ENCODE peak calls at places on chromosomes 7 and 10, in ten cellular contexts. V, H, A, P, R, O, K, S, Z and T are unnamed samples.

GRCh38 chr7:102390697-102391484 is 5.3 kb upstream of the PRKRIP1 start:
- DNase-seq in V (peak), H (peak), A (peak), P (peak), R (peak), O (peak), K (peak), S (peak), Z (peak), T (peak)

GRCh38 chr7:38335123-38335489 is 61.7 kb upstream of the TARP start:
- DNase-seq in V (no peak), H (no peak), A (no peak), P (peak), R (no peak), O (no peak), K (no peak), S (no peak), Z (no peak), T (no peak)

GRCh38 chr10:124719213-124719851 is 24.8 kb downstream of the FAM53B start:
- DNase-seq in V (peak), H (peak), A (peak), P (peak), R (peak), O (peak), K (peak), S (no peak), Z (no peak), T (peak)

GRCh38 chr7:40874756-40875155 is 740.0 kb downstream of the SUGCT start:
- DNase-seq in V (no peak), H (no peak), A (no peak), P (no peak), R (no peak), O (no peak), K (no peak), S (no peak), Z (no peak), T (no peak)

GRCh38 chr10:88114368-88114767 is 250.9 kb downstream of the PTEN start:
- DNase-seq in V (no peak), H (peak), A (no peak), P (peak), R (no peak), O (no peak), K (no peak), S (no peak), Z (peak), T (no peak)

GRCh38 chr7:139566075-139566474 is 42.6 kb downstream of the CLEC2L start:
- DNase-seq in V (no peak), H (no peak), A (no peak), P (no peak), R (no peak), O (no peak), K (no peak), S (no peak), Z (no peak), T (no peak)

GRCh38 chr10:649798-650690 is 39.4 kb downstream of the DIP2C start:
- DNase-seq in V (no peak), H (no peak), A (peak), P (no peak), R (no peak), O (peak), K (no peak), S (no peak), Z (peak), T (no peak)

GRCh38 chr10:88389456-88389855 is 193.7 kb downstream of the RNLS start:
- DNase-seq in V (peak), H (peak), A (no peak), P (peak), R (no peak), O (no peak), K (peak), S (no peak), Z (peak), T (no peak)

GRCh38 chr10:70812814-70813213 is 2.9 kb upstream of the SGPL1 start:
- DNase-seq in V (no peak), H (no peak), A (no peak), P (no peak), R (no peak), O (no peak), K (no peak), S (no peak), Z (no peak), T (no peak)

GRCh38 chr10:129658673-129659072 is 191.6 kb downstream of the MGMT start:
- DNase-seq in V (no peak), H (no peak), A (no peak), P (no peak), R (no peak), O (no peak), K (no peak), S (no peak), Z (no peak), T (no peak)

GRCh38 chr7:113015038-113015645 is 71.5 kb downstream of the GPR85 start:
- DNase-seq in V (no peak), H (no peak), A (no peak), P (no peak), R (no peak), O (no peak), K (peak), S (no peak), Z (no peak), T (no peak)

GRCh38 chr10:14569274-14570060 is 205.2 kb downstream of the FAM107B start:
- DNase-seq in V (peak), H (peak), A (no peak), P (peak), R (no peak), O (no peak), K (no peak), S (no peak), Z (peak), T (no peak)

GRCh38 chr7:30659312-30659711 is 22.9 kb downstream of the CRHR2 start:
- DNase-seq in V (no peak), H (no peak), A (no peak), P (peak), R (no peak), O (peak), K (peak), S (no peak), Z (no peak), T (peak)

GRCh38 chr7:31919678-31920369 is 150.4 kb downstream of the PDE1C start:
- DNase-seq in V (no peak), H (no peak), A (no peak), P (no peak), R (no peak), O (no peak), K (no peak), S (no peak), Z (no peak), T (no peak)

GRCh38 chr7:48099781-48100180 is 10.7 kb downstream of the UPP1 start:
- DNase-seq in V (no peak), H (no peak), A (no peak), P (no peak), R (no peak), O (no peak), K (no peak), S (no peak), Z (no peak), T (no peak)

GRCh38 chr10:119270893-119271361 is 63.6 kb downstream of the GRK5 start:
- DNase-seq in V (peak), H (no peak), A (peak), P (peak), R (no peak), O (no peak), K (no peak), S (peak), Z (peak), T (peak)

GRCh38 chr7:139181404-139181803 is 49.6 kb upstream of the UBN2 start:
- DNase-seq in V (no peak), H (no peak), A (no peak), P (no peak), R (no peak), O (no peak), K (no peak), S (no peak), Z (no peak), T (no peak)

GRCh38 chr10:88849224-88849623 is 2.4 kb downstream of the ANKRD22 start:
- DNase-seq in V (no peak), H (no peak), A (no peak), P (no peak), R (no peak), O (no peak), K (peak), S (no peak), Z (no peak), T (no peak)

GRCh38 chr7:157576415-157576814 is 239.6 kb downstream of the DNAJB6 start:
- DNase-seq in V (peak), H (peak), A (peak), P (peak), R (no peak), O (no peak), K (no peak), S (peak), Z (no peak), T (peak)

GRCh38 chr7:77913977-77914607 is 115.5 kb downstream of the PHTF2 start:
- DNase-seq in V (no peak), H (no peak), A (no peak), P (no peak), R (no peak), O (no peak), K (no peak), S (no peak), Z (no peak), T (no peak)

GRCh38 chr10:77104459-77104980 is 533.1 kb downstream of the KCNMA1 start:
- DNase-seq in V (no peak), H (no peak), A (peak), P (peak), R (no peak), O (peak), K (peak), S (no peak), Z (no peak), T (no peak)

GRCh38 chr7:24341677-24342076 is 57.7 kb downstream of the NPY start:
- DNase-seq in V (no peak), H (no peak), A (no peak), P (no peak), R (no peak), O (no peak), K (no peak), S (no peak), Z (no peak), T (no peak)

GRCh38 chr7:159114096-159114495 is 30.6 kb downstream of the VIPR2 start:
- DNase-seq in V (no peak), H (no peak), A (no peak), P (no peak), R (no peak), O (no peak), K (no peak), S (peak), Z (no peak), T (no peak)

GRCh38 chr7:101882595-101883564 is 65.5 kb downstream of the CUX1 start:
- DNase-seq in V (no peak), H (no peak), A (peak), P (peak), R (no peak), O (peak), K (peak), S (no peak), Z (peak), T (peak)

GRCh38 chr7:99001482-99002145 is 123.3 kb downstream of the TRRAP start:
- DNase-seq in V (no peak), H (no peak), A (no peak), P (no peak), R (no peak), O (no peak), K (no peak), S (no peak), Z (no peak), T (no peak)

GRCh38 chr7:435518-436366 is 83.9 kb downstream of the PDGFA start:
- DNase-seq in V (no peak), H (no peak), A (no peak), P (no peak), R (no peak), O (peak), K (peak), S (peak), Z (no peak), T (no peak)

GRCh38 chr7:82294258-82294855 is 149.2 kb downstream of the CACNA2D1 start:
- DNase-seq in V (no peak), H (no peak), A (no peak), P (no peak), R (no peak), O (no peak), K (no peak), S (no peak), Z (no peak), T (no peak)

GRCh38 chr10:77643795-77644468 is 6.3 kb upstream of the KCNMA1 start:
- DNase-seq in V (no peak), H (no peak), A (no peak), P (peak), R (no peak), O (no peak), K (peak), S (no peak), Z (no peak), T (no peak)

GRCh38 chr7:56078196-56078595 is 14.1 kb downstream of the SUMF2 start:
- DNase-seq in V (no peak), H (no peak), A (peak), P (no peak), R (no peak), O (no peak), K (no peak), S (no peak), Z (no peak), T (peak)

GRCh38 chr7:99221866-99222265 is 14.0 kb upstream of the KPNA7 start:
- DNase-seq in V (no peak), H (no peak), A (no peak), P (no peak), R (no peak), O (peak), K (no peak), S (no peak), Z (no peak), T (peak)

GRCh38 chr10:28202941-28203352 is 99.9 kb downstream of the MPP7 start:
- DNase-seq in V (no peak), H (no peak), A (no peak), P (peak), R (no peak), O (peak), K (no peak), S (no peak), Z (no peak), T (no peak)

GRCh38 chr7:80618105-80618504 is 20.3 kb upstream of the CD36 start:
- DNase-seq in V (no peak), H (no peak), A (no peak), P (no peak), R (no peak), O (no peak), K (no peak), S (no peak), Z (no peak), T (no peak)
- H3K27ac ChIP-seq in V (no peak), H (no peak), A (no peak), P (peak), R (no peak), O (no peak), K (no peak), S (peak), Z (no peak), T (no peak)

DNA sequence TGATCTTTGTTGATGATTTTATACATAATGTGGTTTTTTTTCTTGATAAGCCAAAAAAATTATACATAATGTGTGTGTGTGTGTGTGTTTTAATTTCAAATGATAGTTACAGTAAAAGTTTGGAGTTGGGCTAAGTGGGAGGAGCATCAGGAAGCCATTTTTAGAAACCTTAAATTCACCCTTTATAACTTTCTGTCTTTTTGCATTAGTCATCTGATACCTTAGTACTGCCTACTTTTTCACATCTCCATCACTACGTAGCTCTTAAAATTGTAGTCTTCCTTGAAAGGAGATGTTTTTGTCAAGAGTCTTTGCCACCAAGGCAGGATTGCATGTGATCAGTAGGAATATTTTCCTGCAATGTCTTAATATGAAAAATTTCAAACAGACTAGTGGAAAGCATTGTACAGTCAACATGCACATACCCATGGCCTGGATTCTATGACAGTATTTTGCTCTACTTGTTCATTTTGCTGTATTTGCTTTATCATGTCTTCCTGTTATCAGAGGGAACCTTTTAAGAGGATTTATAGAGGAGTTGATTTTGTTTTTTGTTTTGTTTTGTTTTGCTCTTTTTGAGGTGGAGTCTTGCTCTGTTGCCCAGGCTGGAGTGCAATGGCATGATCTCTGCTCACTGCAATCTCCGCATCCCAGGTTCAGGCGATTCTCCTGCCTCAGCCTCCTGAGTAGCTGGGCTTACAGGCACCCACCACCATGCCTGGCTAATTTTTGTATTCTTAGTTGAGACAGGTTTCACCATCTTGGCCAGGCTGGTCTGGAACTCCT is 67.3 kb downstream of the DAGLB start:
- DNase-seq in V (no peak), H (no peak), A (no peak), P (no peak), R (no peak), O (no peak), K (no peak), S (no peak), Z (no peak), T (no peak)
- H3K27ac ChIP-seq in V (no peak), H (peak), A (no peak), P (peak), R (peak), O (peak), K (no peak), S (peak), Z (no peak), T (no peak)

GRCh38 chr10:73647875-73648228 is 6.6 kb upstream of the MYOZ1 start:
- DNase-seq in V (no peak), H (no peak), A (no peak), P (no peak), R (no peak), O (no peak), K (no peak), S (no peak), Z (no peak), T (no peak)

GRCh38 chr10:73647211-73647874 is 6.1 kb upstream of the MYOZ1 start:
- DNase-seq in V (no peak), H (peak), A (peak), P (peak), R (peak), O (peak), K (no peak), S (peak), Z (peak), T (peak)

GRCh38 chr10:73646598-73647041 is 5.3 kb upstream of the MYOZ1 start:
- DNase-seq in V (no peak), H (no peak), A (no peak), P (no peak), R (no peak), O (no peak), K (no peak), S (no peak), Z (no peak), T (no peak)

GRCh38 chr10:73648975-73649829 is 6.6 kb downstream of the SYNPO2L start:
- DNase-seq in V (no peak), H (no peak), A (no peak), P (no peak), R (no peak), O (no peak), K (peak), S (no peak), Z (no peak), T (no peak)

GRCh38 chr10:73648252-73648651 is 7.0 kb upstream of the MYOZ1 start:
- DNase-seq in V (no peak), H (no peak), A (peak), P (no peak), R (peak), O (no peak), K (no peak), S (no peak), Z (no peak), T (no peak)
- H3K27ac ChIP-seq in V (no peak), H (no peak), A (no peak), P (peak), R (no peak), O (peak), K (no peak), S (peak), Z (no peak), T (peak)

GRCh38 chr7:90717286-90718060 is 121.4 kb downstream of the CDK14 start:
- DNase-seq in V (no peak), H (no peak), A (no peak), P (no peak), R (no peak), O (no peak), K (no peak), S (no peak), Z (peak), T (no peak)

GRCh38 chr7:90721869-90722431 is 125.8 kb downstream of the CDK14 start:
- DNase-seq in V (no peak), H (no peak), A (no peak), P (no peak), R (no peak), O (no peak), K (no peak), S (no peak), Z (no peak), T (no peak)

GRCh38 chr7:90720970-90721768 is 125.0 kb downstream of the CDK14 start:
- DNase-seq in V (no peak), H (no peak), A (no peak), P (no peak), R (no peak), O (peak), K (peak), S (no peak), Z (peak), T (no peak)

GRCh38 chr7:90723233-90723632 is 127.1 kb downstream of the CDK14 start:
- DNase-seq in V (no peak), H (no peak), A (no peak), P (no peak), R (no peak), O (no peak), K (peak), S (no peak), Z (no peak), T (no peak)

GRCh38 chr7:90719159-90719558 is 123.0 kb downstream of the CDK14 start:
- DNase-seq in V (no peak), H (no peak), A (no peak), P (no peak), R (no peak), O (no peak), K (no peak), S (no peak), Z (no peak), T (no peak)
- H3K27ac ChIP-seq in V (no peak), H (no peak), A (peak), P (no peak), R (no peak), O (no peak), K (no peak), S (no peak), Z (peak), T (no peak)

GRCh38 chr7:36396150-36396549 is 6.5 kb downstream of the ANLN start:
- DNase-seq in V (no peak), H (no peak), A (no peak), P (peak), R (no peak), O (no peak), K (no peak), S (no peak), Z (no peak), T (no peak)
- H3K27ac ChIP-seq in V (no peak), H (no peak), A (no peak), P (no peak), R (no peak), O (no peak), K (no peak), S (no peak), Z (no peak), T (no peak)

GRCh38 chr10:21519981-21520436 is 5.5 kb downstream of the SKIDA1 start:
- DNase-seq in V (no peak), H (no peak), A (no peak), P (peak), R (no peak), O (no peak), K (peak), S (no peak), Z (no peak), T (no peak)
- H3K27ac ChIP-seq in V (no peak), H (no peak), A (peak), P (peak), R (peak), O (peak), K (peak), S (peak), Z (peak), T (peak)

GRCh38 chr7:43645699-43646226 is 62.9 kb downstream of the STK17A start:
- DNase-seq in V (no peak), H (no peak), A (no peak), P (no peak), R (no peak), O (no peak), K (no peak), S (no peak), Z (no peak), T (no peak)
- H3K27ac ChIP-seq in V (peak), H (peak), A (peak), P (peak), R (no peak), O (peak), K (peak), S (peak), Z (peak), T (peak)

DNA sequence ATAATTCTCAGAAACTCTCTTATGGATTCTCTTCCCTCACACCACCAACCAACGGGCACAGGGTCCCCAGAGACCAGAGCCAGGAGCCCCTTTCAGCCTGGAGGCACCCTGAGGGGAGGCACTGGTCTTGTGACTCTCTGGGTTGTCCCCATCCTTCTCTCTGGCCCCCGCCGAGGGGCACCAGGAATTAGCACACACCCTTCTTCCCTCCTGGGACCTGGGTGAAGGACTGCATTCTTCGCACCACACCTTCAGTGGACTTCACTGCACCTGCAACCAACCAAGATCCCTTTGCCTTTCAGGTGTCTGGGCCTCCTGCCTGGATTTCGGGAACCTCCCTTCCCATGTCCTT is 22.1 kb downstream of the PLAC9 start:
- DNase-seq in V (no peak), H (no peak), A (peak), P (no peak), R (no peak), O (no peak), K (no peak), S (no peak), Z (no peak), T (no peak)
- H3K27ac ChIP-seq in V (no peak), H (no peak), A (peak), P (peak), R (no peak), O (peak), K (peak), S (no peak), Z (no peak), T (peak)

GRCh38 chr7:75968012-75968411 is 26.4 kb downstream of the TMEM120A start:
- DNase-seq in V (no peak), H (no peak), A (no peak), P (no peak), R (no peak), O (no peak), K (no peak), S (no peak), Z (no peak), T (no peak)
- H3K27ac ChIP-seq in V (no peak), H (no peak), A (peak), P (peak), R (peak), O (peak), K (no peak), S (peak), Z (no peak), T (peak)